ENCODE peak calls at places on chromosomes 6 and 20, in six cellular contexts. One of them, this sample, is unnamed.

GRCh38 chr6:152150196-152150595 is 342.7 kb downstream of the ESR1 start:
- DNase-seq in coronary artery: no peak
- DNase-seq in PC-3: no peak
- DNase-seq in heart right ventricle: no peak
- DNase-seq in HepG2: no peak
- DNase-seq in BJ: no peak
- DNase-seq in this sample: no peak

GRCh38 chr6:162442675-162443074 is 284.9 kb downstream of the PRKN start:
- DNase-seq in coronary artery: no peak
- DNase-seq in PC-3: no peak
- DNase-seq in heart right ventricle: no peak
- DNase-seq in HepG2: peak; percentile 36
- DNase-seq in BJ: no peak
- DNase-seq in this sample: no peak

GRCh38 chr6:128520436-128521301 is at the start of gene PTPRK:
- DNase-seq in coronary artery: peak; percentile 94
- DNase-seq in PC-3: peak; percentile 89
- DNase-seq in heart right ventricle: peak; percentile 93
- DNase-seq in HepG2: peak; percentile 90
- DNase-seq in BJ: peak; percentile 59
- DNase-seq in this sample: peak; percentile 79

GRCh38 chr6:163123098-163123497 is 291.4 kb upstream of the QKI start:
- DNase-seq in coronary artery: no peak
- DNase-seq in PC-3: no peak
- DNase-seq in heart right ventricle: no peak
- DNase-seq in HepG2: no peak
- DNase-seq in BJ: no peak
- DNase-seq in this sample: no peak

GRCh38 chr6:135012349-135012748 is 42.3 kb downstream of the HBS1L start:
- DNase-seq in coronary artery: no peak
- DNase-seq in PC-3: no peak
- DNase-seq in heart right ventricle: no peak
- DNase-seq in HepG2: no peak
- DNase-seq in BJ: no peak
- DNase-seq in this sample: no peak

GRCh38 chr6:46072866-46073265 is 56.9 kb upstream of the ENPP4 start:
- DNase-seq in coronary artery: no peak
- DNase-seq in PC-3: no peak
- DNase-seq in heart right ventricle: no peak
- DNase-seq in HepG2: no peak
- DNase-seq in BJ: no peak
- DNase-seq in this sample: no peak

GRCh38 chr20:34052414-34052813 is 58.7 kb downstream of the RALY start:
- DNase-seq in coronary artery: no peak
- DNase-seq in PC-3: no peak
- DNase-seq in heart right ventricle: no peak
- DNase-seq in HepG2: no peak
- DNase-seq in BJ: no peak
- DNase-seq in this sample: no peak

GRCh38 chr20:24996449-24997195 is 4.1 kb upstream of the APMAP start:
- DNase-seq in coronary artery: peak; percentile 49
- DNase-seq in PC-3: no peak
- DNase-seq in heart right ventricle: no peak
- DNase-seq in HepG2: no peak
- DNase-seq in BJ: no peak
- DNase-seq in this sample: no peak

GRCh38 chr20:42901689-42902518 is 287.8 kb downstream of the PTPRT start:
- DNase-seq in coronary artery: no peak
- DNase-seq in PC-3: no peak
- DNase-seq in heart right ventricle: peak; percentile 69
- DNase-seq in HepG2: peak; percentile 52
- DNase-seq in BJ: no peak
- DNase-seq in this sample: no peak

GRCh38 chr20:36483919-36484808 is 57.2 kb upstream of the MYL9 start:
- DNase-seq in coronary artery: no peak
- DNase-seq in PC-3: peak; percentile 65
- DNase-seq in heart right ventricle: no peak
- DNase-seq in HepG2: no peak
- DNase-seq in BJ: no peak
- DNase-seq in this sample: no peak

GRCh38 chr6:134295953-134296553 is 21.9 kb downstream of the SGK1 start:
- DNase-seq in coronary artery: no peak
- DNase-seq in PC-3: peak; percentile 87
- DNase-seq in heart right ventricle: peak; percentile 49
- DNase-seq in HepG2: peak; percentile 54
- DNase-seq in BJ: peak; percentile 96
- DNase-seq in this sample: peak; percentile 42

GRCh38 chr6:145034664-145035063 is 700.7 kb downstream of the EPM2A start:
- DNase-seq in coronary artery: no peak
- DNase-seq in PC-3: no peak
- DNase-seq in heart right ventricle: no peak
- DNase-seq in HepG2: no peak
- DNase-seq in BJ: no peak
- DNase-seq in this sample: no peak

GRCh38 chr20:63696311-63696627 is 183 bp upstream of the TNFRSF6B start:
- DNase-seq in coronary artery: no peak
- DNase-seq in PC-3: peak; percentile 61
- DNase-seq in heart right ventricle: peak; percentile 12
- DNase-seq in HepG2: no peak
- DNase-seq in BJ: no peak
- DNase-seq in this sample: peak; percentile 54

GRCh38 chr6:16712250-16712930 is 48.9 kb downstream of the ATXN1 start:
- DNase-seq in coronary artery: no peak
- DNase-seq in PC-3: no peak
- DNase-seq in heart right ventricle: no peak
- DNase-seq in HepG2: no peak
- DNase-seq in BJ: no peak
- DNase-seq in this sample: peak; percentile 33

GRCh38 chr6:137816133-137816579 is 50.9 kb upstream of the TNFAIP3 start:
- DNase-seq in coronary artery: no peak
- DNase-seq in PC-3: no peak
- DNase-seq in heart right ventricle: no peak
- DNase-seq in HepG2: no peak
- DNase-seq in BJ: no peak
- DNase-seq in this sample: peak; percentile 22

GRCh38 chr20:60553095-60553494 is 594.9 kb downstream of the CDH26 start:
- DNase-seq in coronary artery: no peak
- DNase-seq in PC-3: no peak
- DNase-seq in heart right ventricle: no peak
- DNase-seq in HepG2: no peak
- DNase-seq in BJ: no peak
- DNase-seq in this sample: no peak

GRCh38 chr6:106581468-106581867 is 47.8 kb downstream of the RTN4IP1 start:
- DNase-seq in coronary artery: no peak
- DNase-seq in PC-3: no peak
- DNase-seq in heart right ventricle: no peak
- DNase-seq in HepG2: no peak
- DNase-seq in BJ: no peak
- DNase-seq in this sample: no peak

GRCh38 chr6:166456360-166457156 is 73.8 kb upstream of the MPC1 start:
- DNase-seq in coronary artery: no peak
- DNase-seq in PC-3: peak; percentile 33
- DNase-seq in heart right ventricle: no peak
- DNase-seq in HepG2: no peak
- DNase-seq in BJ: no peak
- DNase-seq in this sample: peak; percentile 51
- TF ChIP-seq CTCF in coronary artery: no peak
- TF ChIP-seq CTCF in PC-3: peak; percentile 53
- TF ChIP-seq CTCF in heart right ventricle: no peak
- TF ChIP-seq CTCF in HepG2: peak; percentile 29
- TF ChIP-seq CTCF in BJ: peak; percentile 23
- TF ChIP-seq CTCF in this sample: peak; percentile 36

GRCh38 chr20:13770141-13770540 is 14.6 kb downstream of the ESF1 start:
- DNase-seq in coronary artery: no peak
- DNase-seq in PC-3: no peak
- DNase-seq in heart right ventricle: no peak
- DNase-seq in HepG2: no peak
- DNase-seq in BJ: no peak
- DNase-seq in this sample: no peak

GRCh38 chr20:13775867-13776266 is 8.9 kb downstream of the ESF1 start:
- DNase-seq in coronary artery: no peak
- DNase-seq in PC-3: no peak
- DNase-seq in heart right ventricle: no peak
- DNase-seq in HepG2: no peak
- DNase-seq in BJ: no peak
- DNase-seq in this sample: no peak

GRCh38 chr20:13777171-13777601 is 7.5 kb downstream of the ESF1 start:
- DNase-seq in coronary artery: no peak
- DNase-seq in PC-3: peak; percentile 8
- DNase-seq in heart right ventricle: no peak
- DNase-seq in HepG2: no peak
- DNase-seq in BJ: no peak
- DNase-seq in this sample: no peak

GRCh38 chr20:13772529-13772928 is 12.2 kb downstream of the ESF1 start:
- DNase-seq in coronary artery: no peak
- DNase-seq in PC-3: peak; percentile 14
- DNase-seq in heart right ventricle: no peak
- DNase-seq in HepG2: no peak
- DNase-seq in BJ: no peak
- DNase-seq in this sample: no peak

DNA sequence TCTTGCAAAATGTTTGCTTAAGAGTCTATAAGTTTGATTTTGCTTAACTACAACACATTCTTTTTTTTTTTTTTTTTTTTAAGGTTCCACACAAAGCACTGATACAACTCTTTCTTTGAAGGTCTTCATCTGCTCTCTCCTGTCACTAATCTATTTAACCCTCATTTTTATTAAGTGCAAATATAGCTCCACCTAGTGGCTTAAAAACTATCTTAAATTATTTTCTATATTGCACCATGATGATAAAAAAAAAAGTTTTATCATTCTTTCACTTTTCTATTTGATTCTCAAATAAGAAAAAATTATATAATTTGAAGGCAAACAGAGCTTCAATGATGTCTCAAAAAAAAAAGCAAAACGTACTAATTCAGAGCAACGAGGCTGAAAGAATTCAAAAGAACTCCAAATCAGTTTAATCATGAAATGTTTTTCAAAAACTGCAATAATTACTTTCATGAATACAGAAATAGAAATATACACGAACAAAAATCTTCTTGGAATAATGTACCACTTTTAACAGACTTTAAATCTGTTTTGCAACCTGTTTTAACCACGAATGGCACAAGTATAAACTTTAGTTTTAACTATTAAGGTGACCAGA is 12.8 kb downstream of the ESF1 start:
- DNase-seq in coronary artery: no peak
- DNase-seq in PC-3: peak; percentile 72
- DNase-seq in heart right ventricle: no peak
- DNase-seq in HepG2: peak; percentile 28
- DNase-seq in BJ: no peak
- DNase-seq in this sample: no peak
- TF ChIP-seq CTCF in coronary artery: peak; percentile 34
- TF ChIP-seq CTCF in PC-3: peak; percentile 76
- TF ChIP-seq CTCF in heart right ventricle: peak; percentile 58
- TF ChIP-seq CTCF in HepG2: peak; percentile 41
- TF ChIP-seq CTCF in BJ: peak; percentile 42
- TF ChIP-seq CTCF in this sample: no peak

GRCh38 chr20:38216201-38216600 is 44.3 kb downstream of the KIAA1755 start:
- DNase-seq in coronary artery: no peak
- DNase-seq in PC-3: no peak
- DNase-seq in heart right ventricle: no peak
- DNase-seq in HepG2: no peak
- DNase-seq in BJ: no peak
- DNase-seq in this sample: no peak

GRCh38 chr20:38215789-38216182 is 44.7 kb downstream of the KIAA1755 start:
- DNase-seq in coronary artery: no peak
- DNase-seq in PC-3: no peak
- DNase-seq in heart right ventricle: no peak
- DNase-seq in HepG2: no peak
- DNase-seq in BJ: no peak
- DNase-seq in this sample: no peak

GRCh38 chr20:38213607-38213940 is 47.0 kb downstream of the KIAA1755 start:
- DNase-seq in coronary artery: no peak
- DNase-seq in PC-3: no peak
- DNase-seq in heart right ventricle: no peak
- DNase-seq in HepG2: no peak
- DNase-seq in BJ: no peak
- DNase-seq in this sample: no peak

GRCh38 chr20:38214256-38214870 is 46.2 kb downstream of the KIAA1755 start:
- DNase-seq in coronary artery: no peak
- DNase-seq in PC-3: no peak
- DNase-seq in heart right ventricle: no peak
- DNase-seq in HepG2: no peak
- DNase-seq in BJ: no peak
- DNase-seq in this sample: no peak

DNA sequence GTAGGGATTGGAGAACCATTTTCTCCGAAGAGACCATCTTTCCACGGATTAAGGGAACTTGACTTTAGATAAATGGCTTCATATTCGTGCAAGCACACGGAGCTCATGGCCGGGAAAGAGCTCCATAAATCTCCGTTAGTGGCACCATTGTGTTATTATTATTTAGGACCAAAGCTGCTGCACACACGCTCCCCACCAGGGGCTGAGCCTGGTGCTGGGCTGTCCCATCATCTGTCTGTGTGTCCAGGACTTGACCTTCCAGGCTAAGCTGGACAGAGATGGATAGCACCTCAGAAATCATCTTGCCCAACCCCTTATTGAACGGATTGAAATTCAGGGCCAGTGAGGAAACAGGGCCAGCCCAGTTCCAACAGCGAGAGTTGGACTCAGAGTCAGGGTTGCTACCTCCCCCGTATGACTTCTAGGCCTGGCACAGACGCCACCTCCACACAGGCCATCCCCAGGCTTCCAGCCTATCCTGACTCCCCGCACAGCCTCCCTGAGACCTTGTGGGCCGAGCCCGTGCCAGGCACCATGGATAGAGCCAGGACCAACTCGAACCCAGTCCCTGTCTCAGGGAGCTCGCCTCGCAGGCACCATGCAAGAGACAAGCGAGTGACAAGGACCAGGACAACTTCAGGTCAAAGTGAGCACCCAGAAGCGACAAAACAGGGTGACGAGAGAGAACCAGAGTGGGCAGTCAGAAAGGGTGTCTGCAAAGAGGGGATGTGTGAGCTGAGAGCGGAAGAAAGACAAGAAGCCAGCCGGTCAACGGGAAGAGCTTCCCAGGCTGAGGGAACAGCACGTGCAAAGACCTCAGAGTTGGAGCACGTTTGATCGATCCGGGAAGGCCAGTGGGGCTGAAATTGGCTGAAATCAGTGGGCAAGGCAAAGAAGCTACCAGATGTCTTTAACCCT is 45.4 kb downstream of the KIAA1755 start:
- DNase-seq in coronary artery: no peak
- DNase-seq in PC-3: no peak
- DNase-seq in heart right ventricle: no peak
- DNase-seq in HepG2: no peak
- DNase-seq in BJ: no peak
- DNase-seq in this sample: no peak
- TF ChIP-seq CTCF in coronary artery: no peak
- TF ChIP-seq CTCF in PC-3: peak; percentile 9
- TF ChIP-seq CTCF in heart right ventricle: no peak
- TF ChIP-seq CTCF in HepG2: no peak
- TF ChIP-seq CTCF in BJ: no peak
- TF ChIP-seq CTCF in this sample: no peak

DNA sequence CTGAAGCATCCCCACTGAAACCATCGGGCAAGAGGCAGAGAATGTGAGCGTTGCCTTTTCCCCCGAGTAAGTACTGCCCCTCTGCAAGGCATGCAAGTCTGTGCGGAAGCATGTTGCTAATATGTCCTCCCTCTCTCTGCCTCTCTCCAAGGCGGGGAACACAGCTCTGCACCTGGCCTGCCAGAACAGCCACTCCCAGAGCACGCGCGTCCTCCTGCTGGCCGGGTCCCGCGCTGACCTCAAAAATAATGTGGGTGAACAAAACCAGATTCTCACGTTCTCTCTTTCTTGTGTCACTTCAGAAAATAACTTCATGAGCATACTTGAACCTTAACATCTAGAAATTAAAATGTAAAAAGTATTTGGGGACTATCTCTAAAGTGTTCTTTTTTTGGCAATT is 26.4 kb downstream of the LYRM2 start:
- DNase-seq in coronary artery: no peak
- DNase-seq in PC-3: no peak
- DNase-seq in heart right ventricle: no peak
- DNase-seq in HepG2: no peak
- DNase-seq in BJ: no peak
- DNase-seq in this sample: no peak
- TF ChIP-seq CTCF in coronary artery: no peak
- TF ChIP-seq CTCF in PC-3: no peak
- TF ChIP-seq CTCF in heart right ventricle: no peak
- TF ChIP-seq CTCF in HepG2: no peak
- TF ChIP-seq CTCF in BJ: no peak
- TF ChIP-seq CTCF in this sample: no peak